ENCODE peak calls at places on chromosomes 2 and 18, in ten cellular contexts. D is chondrocyte, T is heart right ventricle, S is nephron progenitor cell, I is upper lobe of right lung, H is astrocyte, M is heart left ventricle, V is WERI-Rb-1, C is left ventricle myocardium inferior, Z is GM20000. F is an unnamed sample.

GRCh38 chr2:23547725-23548124 is 162.7 kb downstream of the KLHL29 start:
- DNase-seq in V (no peak), S (no peak), I (no peak), D (no peak), T (no peak), M (no peak), H (no peak), Z (no peak), C (no peak), F (no peak)

GRCh38 chr18:13611058-13611615 is 115.2 kb downstream of the FAM210A start:
- DNase-seq in V (no peak), C (peak), T (peak), M (peak), S (no peak), D (no peak), I (no peak), H (peak), Z (peak), F (no peak)

GRCh38 chr2:234571620-234572407 is 74.9 kb upstream of the ARL4C start:
- DNase-seq in D (no peak), I (no peak), M (no peak), H (no peak), C (no peak), V (no peak), T (no peak), S (no peak), Z (no peak), F (no peak)

GRCh38 chr2:175030380-175031271 is 25.4 kb upstream of the CHN1 start:
- DNase-seq in I (no peak), M (no peak), H (peak), T (no peak), Z (no peak), C (no peak), S (peak), D (no peak), V (peak), F (peak)

GRCh38 chr2:221517362-221518121 is 54.6 kb downstream of the EPHA4 start:
- DNase-seq in M (peak), C (no peak), V (no peak), S (no peak), Z (peak), D (no peak), T (no peak), I (peak), H (peak), F (no peak)

GRCh38 chr18:25349926-25350560 is 1.9 kb downstream of the ZNF521 start:
- DNase-seq in M (no peak), Z (peak), I (no peak), V (no peak), S (peak), D (no peak), T (peak), H (no peak), C (peak), F (no peak)

GRCh38 chr2:167987558-167987957 is 259.8 kb downstream of the STK39 start:
- DNase-seq in S (no peak), I (no peak), C (no peak), T (no peak), V (no peak), M (no peak), Z (no peak), H (no peak), D (no peak), F (no peak)

GRCh38 chr2:55224761-55225261 is 7.3 kb downstream of the CLHC1 start:
- DNase-seq in S (no peak), Z (no peak), H (no peak), M (no peak), D (no peak), V (peak), I (no peak), C (no peak), T (no peak), F (no peak)

GRCh38 chr2:172408143-172408766 is 19.1 kb upstream of the ITGA6 start:
- DNase-seq in D (no peak), M (no peak), I (no peak), T (no peak), C (no peak), Z (no peak), S (no peak), V (peak), H (no peak), F (no peak)

DNA sequence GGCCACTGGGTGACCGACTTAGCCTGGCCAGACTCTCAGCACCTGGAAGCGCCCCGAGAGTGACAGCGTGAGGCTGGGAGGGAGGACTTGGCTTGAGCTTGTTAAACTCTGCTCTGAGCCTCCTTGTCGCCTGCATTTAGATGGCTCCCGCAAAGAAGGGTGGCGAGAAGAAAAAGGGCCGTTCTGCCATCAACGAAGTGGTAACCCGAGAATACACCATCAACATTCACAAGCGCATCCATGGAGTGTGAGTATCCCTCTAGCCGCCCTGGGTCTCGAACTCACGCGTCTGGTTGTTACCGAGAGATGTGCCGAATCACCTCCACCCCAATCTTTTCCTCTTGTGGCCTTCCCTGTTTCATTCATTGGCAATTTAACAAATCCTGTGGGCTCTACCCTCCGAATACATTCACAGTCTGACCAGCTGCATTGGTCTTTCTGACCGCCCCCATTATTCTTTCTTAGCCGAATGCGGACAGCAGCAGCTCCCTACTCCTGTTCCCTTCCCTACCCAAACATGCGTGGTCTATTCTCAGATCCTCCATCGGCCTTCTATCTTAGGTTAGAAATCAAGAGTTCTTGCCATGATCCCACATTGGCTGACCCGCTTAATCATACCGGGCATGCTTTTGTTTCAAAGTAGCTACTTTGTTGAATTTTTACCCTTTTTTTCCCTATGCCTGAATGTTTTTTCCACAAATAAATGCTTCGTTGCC is 631 bp downstream of the RPL31 start:
- DNase-seq in Z (no peak), C (no peak), V (no peak), S (no peak), H (no peak), T (no peak), I (no peak), M (no peak), D (no peak), F (no peak)
- TF ChIP-seq CTCF in Z (no peak), C (no peak), V (no peak), S (no peak), H (no peak), T (no peak), I (no peak), M (no peak), D (no peak), F (no peak)

DNA sequence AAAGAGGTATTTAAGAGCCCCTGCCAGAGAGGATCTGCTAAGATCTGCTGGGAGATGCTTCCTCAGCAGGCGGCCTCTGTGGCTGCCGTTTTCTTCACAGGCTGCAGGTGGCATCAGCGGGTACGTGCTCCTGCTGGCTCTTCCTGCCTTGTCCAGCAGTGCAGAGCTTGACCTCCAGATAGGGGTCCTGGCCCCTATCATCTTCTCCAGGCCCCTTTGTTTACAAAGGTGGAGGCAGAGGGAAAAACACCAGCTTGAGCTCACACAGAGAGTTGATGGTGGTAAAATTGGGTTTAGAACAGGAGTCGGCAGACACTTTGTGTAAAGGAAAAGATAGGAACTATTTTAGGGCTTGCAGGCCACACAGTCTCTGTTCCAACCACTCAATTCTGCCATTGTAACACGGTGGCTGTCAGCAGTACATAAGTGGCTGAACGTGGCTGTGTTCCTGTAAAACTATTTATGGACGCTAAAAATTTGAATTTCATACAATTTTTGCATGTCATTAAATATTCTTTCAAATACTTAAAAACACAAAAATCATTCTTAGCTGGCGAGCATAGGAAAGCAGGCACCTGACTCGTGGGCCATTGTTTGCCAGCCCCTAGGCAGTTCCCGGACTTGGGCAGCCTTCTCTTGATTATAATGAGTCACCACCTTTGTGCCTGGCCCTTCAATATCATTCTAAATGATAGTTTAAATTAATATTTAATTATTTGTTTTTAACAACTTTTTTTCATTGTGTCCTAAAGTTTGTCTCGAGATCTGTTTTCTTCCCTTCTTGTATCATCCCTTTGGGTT is 98.2 kb upstream of the B3GNT7 start:
- DNase-seq in S (peak), D (no peak), H (peak), Z (peak), V (peak), M (peak), C (peak), I (peak), T (peak), F (peak)
- TF ChIP-seq CTCF in S (peak), D (peak), H (peak), Z (peak), V (peak), M (peak), C (peak), I (peak), T (peak), F (peak)

GRCh38 chr2:134564549-134564948 is 154.3 kb downstream of the TMEM163 start:
- DNase-seq in I (no peak), T (no peak), M (no peak), C (no peak), D (no peak), Z (no peak), H (no peak), S (no peak), V (no peak), F (no peak)
- TF ChIP-seq CTCF in I (no peak), T (no peak), M (no peak), C (no peak), D (no peak), Z (no peak), H (no peak), S (no peak), V (no peak), F (no peak)

GRCh38 chr18:7623681-7624080 is 56.6 kb downstream of the PTPRM start:
- DNase-seq in I (no peak), H (no peak), D (no peak), T (no peak), V (no peak), Z (no peak), S (no peak), C (no peak), M (no peak), F (no peak)
- TF ChIP-seq CTCF in I (no peak), H (no peak), D (no peak), T (no peak), V (no peak), Z (no peak), S (no peak), C (no peak), M (no peak), F (no peak)

DNA sequence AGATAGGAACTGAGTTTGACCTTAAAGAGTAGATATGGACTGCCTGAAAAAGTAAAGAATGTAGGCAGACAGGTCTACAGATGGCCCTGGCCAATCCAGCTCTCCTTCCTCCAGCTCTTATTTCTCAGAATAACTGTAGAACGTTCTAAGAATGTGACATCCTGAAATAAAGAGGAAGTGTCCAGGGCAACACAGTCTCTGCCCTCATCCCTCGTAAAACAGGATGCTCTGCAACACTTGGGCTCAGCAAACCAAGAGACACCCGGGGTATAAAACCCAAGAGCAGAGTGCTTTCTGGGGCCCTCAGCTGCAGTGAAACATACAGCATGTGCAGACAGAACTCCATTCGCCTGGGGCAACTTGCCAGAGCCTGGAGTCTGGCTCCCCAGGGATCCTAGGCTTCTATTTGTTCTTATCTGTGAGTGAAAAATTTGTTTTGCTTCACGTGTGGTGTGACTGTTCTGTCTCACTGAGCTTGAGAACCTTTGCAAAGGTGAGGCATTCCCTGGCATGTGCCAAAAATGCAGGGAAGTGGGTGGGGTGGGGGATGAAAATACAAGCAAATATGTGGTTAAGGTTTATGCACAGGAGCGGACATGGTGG is 401.0 kb downstream of the SETBP1 start:
- DNase-seq in S (no peak), H (no peak), T (no peak), V (no peak), Z (no peak), C (no peak), M (no peak), I (no peak), D (no peak), F (no peak)
- TF ChIP-seq CTCF in S (no peak), H (no peak), T (no peak), V (no peak), Z (no peak), C (no peak), M (no peak), I (no peak), D (no peak), F (no peak)

GRCh38 chr18:63321291-63321690 is 1.7 kb upstream of the BCL2 start:
- DNase-seq in M (no peak), T (no peak), I (no peak), C (no peak), D (no peak), V (no peak), H (no peak), Z (no peak), S (no peak), F (no peak)

GRCh38 chr18:63319383-63320040 is at the start of gene BCL2:
- DNase-seq in I (no peak), S (no peak), Z (no peak), V (peak), H (peak), D (no peak), C (peak), M (peak), T (peak), F (no peak)

GRCh38 chr18:63320041-63320689 is 596 bp upstream of the BCL2 start:
- DNase-seq in C (peak), Z (peak), D (no peak), M (peak), S (peak), T (peak), I (peak), V (peak), H (peak), F (peak)

GRCh38 chr18:63322246-63322645 is 2.7 kb upstream of the BCL2 start:
- DNase-seq in M (no peak), I (no peak), C (no peak), V (no peak), Z (no peak), H (no peak), S (no peak), D (no peak), T (no peak), F (no peak)

GRCh38 chr18:63320690-63321265 is 1.2 kb upstream of the BCL2 start:
- DNase-seq in C (peak), T (peak), V (peak), D (no peak), M (peak), H (peak), I (peak), S (peak), Z (peak), F (peak)
- TF ChIP-seq CTCF in C (no peak), T (no peak), V (no peak), D (no peak), M (no peak), H (no peak), I (no peak), S (no peak), Z (no peak), F (no peak)

GRCh38 chr2:240983361-240983995 is 14.9 kb upstream of the SNED1 start:
- DNase-seq in D (peak), I (peak), M (peak), S (peak), C (peak), T (no peak), V (peak), H (peak), Z (peak), F (peak)
- TF ChIP-seq CTCF in D (peak), I (peak), M (no peak), S (peak), C (peak), T (peak), V (peak), H (peak), Z (peak), F (peak)

GRCh38 chr2:219886615-219887014 is 259.2 kb downstream of the SLC4A3 start:
- DNase-seq in V (no peak), I (no peak), D (no peak), H (no peak), Z (no peak), C (no peak), T (no peak), M (no peak), S (no peak), F (no peak)
- TF ChIP-seq CTCF in V (peak), I (no peak), D (peak), H (no peak), Z (no peak), C (no peak), T (no peak), M (no peak), S (no peak), F (no peak)

DNA sequence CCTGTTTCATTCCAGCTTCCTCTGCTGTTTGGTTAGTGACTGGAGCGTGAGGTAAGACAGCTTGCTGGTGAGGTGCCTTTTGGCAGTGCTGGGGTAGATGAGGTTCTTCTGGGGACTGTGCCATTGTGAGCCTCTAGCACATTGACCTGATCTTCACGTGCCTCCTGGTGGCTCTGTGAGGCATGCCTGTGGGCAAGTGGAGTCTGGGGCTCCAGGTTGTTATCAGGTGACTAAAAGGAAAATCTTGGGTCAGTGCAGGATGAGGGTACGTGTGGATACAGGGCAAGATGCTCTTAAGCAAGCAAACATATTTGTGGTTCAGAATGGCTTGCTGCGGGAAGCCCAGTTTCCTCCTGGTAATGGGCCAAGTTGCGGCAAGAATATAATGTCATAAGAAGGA is 75.4 kb downstream of the FHOD3 start:
- DNase-seq in V (no peak), Z (no peak), M (no peak), H (peak), D (no peak), C (no peak), I (no peak), S (no peak), T (no peak), F (no peak)
- TF ChIP-seq CTCF in V (no peak), Z (no peak), M (no peak), H (peak), D (peak), C (no peak), I (no peak), S (no peak), T (peak), F (no peak)

GRCh38 chr2:33777791-33778190 is 178.7 kb upstream of the FAM98A start:
- DNase-seq in I (no peak), M (no peak), V (no peak), C (no peak), H (peak), Z (no peak), S (no peak), T (no peak), D (no peak), F (no peak)

GRCh38 chr2:33785201-33786106 is 186.4 kb upstream of the FAM98A start:
- DNase-seq in D (no peak), T (no peak), S (no peak), H (peak), V (no peak), Z (peak), C (no peak), M (no peak), I (no peak), F (no peak)

GRCh38 chr2:33784488-33784887 is 185.4 kb upstream of the FAM98A start:
- DNase-seq in H (no peak), S (no peak), Z (no peak), I (no peak), T (no peak), V (no peak), M (no peak), C (no peak), D (no peak), F (no peak)

GRCh38 chr2:33786881-33787280 is 187.8 kb upstream of the FAM98A start:
- DNase-seq in V (no peak), S (no peak), M (no peak), T (no peak), I (no peak), D (no peak), Z (no peak), C (no peak), H (no peak), F (no peak)

DNA sequence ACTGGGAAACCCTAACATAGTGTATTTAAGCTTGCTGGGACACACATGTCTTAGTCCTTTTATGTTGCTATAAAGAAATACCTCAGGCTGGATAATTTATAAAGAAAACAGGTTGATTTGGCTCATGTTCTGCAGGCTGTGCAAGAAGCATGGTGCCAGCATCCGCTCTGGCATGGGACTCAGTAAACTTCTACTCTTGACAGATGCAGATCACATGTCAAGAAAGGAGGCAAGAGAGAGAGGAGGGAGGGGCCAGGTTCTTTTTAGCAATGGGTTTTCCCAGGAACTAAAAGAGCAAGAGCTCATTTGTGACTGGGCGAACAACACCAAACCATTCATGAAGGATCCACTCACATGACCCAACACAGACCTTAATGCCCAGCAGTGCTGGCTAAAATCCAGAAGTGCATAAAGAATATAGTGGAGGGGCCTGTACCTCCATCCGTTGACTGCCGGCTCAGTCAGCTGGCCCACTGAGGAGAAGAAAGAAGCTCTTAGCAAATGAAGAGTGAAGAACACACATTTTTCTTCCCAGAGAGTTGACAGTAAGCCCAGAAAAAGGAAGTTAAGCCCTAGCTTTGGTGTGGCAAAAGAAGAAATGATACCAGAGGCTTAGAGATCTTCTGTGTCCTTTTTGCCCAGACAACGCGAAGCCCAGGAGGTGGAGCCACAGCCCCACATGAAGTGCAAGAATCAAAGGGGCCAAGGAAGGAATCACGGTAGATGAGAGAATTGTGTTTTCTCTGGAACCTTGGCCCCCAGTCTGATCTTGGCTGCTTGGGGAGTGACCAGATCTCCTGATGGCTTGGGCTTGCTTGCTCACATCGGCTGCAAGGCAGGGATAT is 183.5 kb upstream of the FAM98A start:
- DNase-seq in I (no peak), T (no peak), S (no peak), Z (no peak), V (peak), D (no peak), H (no peak), M (no peak), C (no peak), F (no peak)
- TF ChIP-seq CTCF in I (no peak), T (peak), S (no peak), Z (no peak), V (peak), D (no peak), H (no peak), M (no peak), C (peak), F (no peak)

F was measured in right lobe of liver.